ENCODE peak calls at places on chromosome 21, in nine cellular contexts. K is cardiac muscle cell; B is activated T-helper 1 cell treated with anti-CD3 and anti-CD28 coated beads, Interleukin-2, amount 50 U/mL, for 16 hours; L is cardiac fibroblast; P is pancreas; J is NCI-H774; O is T-helper 17 cell; N is sciatic nerve; S is GOT3. H is an unnamed sample.

GRCh38 chr21:34928637-34929036 is 120.5 kb downstream of the RUNX1 start:
- DNase-seq in K (no peak), B (no peak), L (no peak), P (no peak), J (no peak), O (no peak), N (no peak), S (no peak), H (no peak)

GRCh38 chr21:45596704-45597318 is 46.7 kb upstream of the PCBP3 start:
- DNase-seq in K (peak), B (peak), L (peak), P (peak), J (no peak), O (peak), N (peak), S (no peak), H (peak)

GRCh38 chr21:42880352-42880751 is 1.0 kb upstream of the WDR4 start:
- DNase-seq in K (no peak), B (no peak), L (no peak), P (no peak), J (no peak), O (no peak), N (no peak), S (no peak), H (no peak)

GRCh38 chr21:42411197-42411869 is 7.6 kb downstream of the UBASH3A start:
- DNase-seq in K (no peak), B (no peak), L (no peak), P (no peak), J (no peak), O (peak), N (no peak), S (no peak), H (no peak)

GRCh38 chr21:42424848-42425602 is 21.3 kb downstream of the UBASH3A start:
- DNase-seq in K (no peak), B (peak), L (no peak), P (no peak), J (no peak), O (peak), N (no peak), S (no peak), H (peak)

GRCh38 chr21:44461438-44462089 is 6.3 kb downstream of the LRRC3 start:
- DNase-seq in K (no peak), B (no peak), L (no peak), P (no peak), J (no peak), O (no peak), N (no peak), S (no peak), H (no peak)

GRCh38 chr21:45080639-45081414 is 6.4 kb downstream of the ADARB1 start:
- DNase-seq in K (peak), B (peak), L (peak), P (no peak), J (no peak), O (no peak), N (no peak), S (no peak), H (no peak)

GRCh38 chr21:33266784-33267135 is 593 bp downstream of the IL10RB start:
- DNase-seq in K (no peak), B (no peak), L (no peak), P (no peak), J (no peak), O (no peak), N (no peak), S (no peak), H (no peak)

GRCh38 chr21:28579986-28580550 is 412.6 kb downstream of the LTN1 start:
- DNase-seq in K (peak), B (no peak), L (no peak), P (no peak), J (no peak), O (no peak), N (no peak), S (no peak), H (no peak)

GRCh38 chr21:27206368-27206982 is 239.6 kb upstream of the ADAMTS5 start:
- DNase-seq in K (no peak), B (no peak), L (no peak), P (no peak), J (no peak), O (no peak), N (no peak), S (no peak), H (no peak)

GRCh38 chr21:45074048-45074817 is at the start of gene ADARB1:
- DNase-seq in K (peak), B (peak), L (peak), P (peak), J (peak), O (peak), N (peak), S (no peak), H (peak)

GRCh38 chr21:40595806-40596205 is 251.2 kb downstream of the DSCAM start:
- DNase-seq in K (no peak), B (no peak), L (no peak), P (no peak), J (no peak), O (no peak), N (no peak), S (no peak), H (no peak)

GRCh38 chr21:46253610-46254124 is 25.1 kb upstream of the LSS start:
- DNase-seq in K (peak), B (no peak), L (peak), P (no peak), J (no peak), O (peak), N (no peak), S (no peak), H (peak)

GRCh38 chr21:31098576-31099005 is 60.3 kb upstream of the KRTAP19-8 start:
- DNase-seq in K (peak), B (peak), L (peak), P (peak), J (peak), O (peak), N (peak), S (peak), H (no peak)

GRCh38 chr21:33059319-33059894 is 10.5 kb upstream of the OLIG1 start:
- DNase-seq in K (peak), B (no peak), L (no peak), P (peak), J (no peak), O (no peak), N (no peak), S (no peak), H (no peak)

GRCh38 chr21:39854572-39854971 is 12.7 kb upstream of the PCP4 start:
- DNase-seq in K (no peak), B (no peak), L (no peak), P (no peak), J (no peak), O (no peak), N (no peak), S (no peak), H (no peak)

GRCh38 chr21:22020221-22020620 is 1022.0 kb downstream of the NCAM2 start:
- DNase-seq in K (peak), B (no peak), L (peak), P (no peak), J (no peak), O (no peak), N (no peak), S (no peak), H (no peak)

GRCh38 chr21:46120301-46121285 is 22.7 kb downstream of the COL6A2 start:
- DNase-seq in K (no peak), B (no peak), L (no peak), P (peak), J (no peak), O (peak), N (peak), S (no peak), H (peak)

GRCh38 chr21:32334980-32335471 is 36.4 kb downstream of the MRAP start:
- DNase-seq in K (no peak), B (no peak), L (peak), P (no peak), J (no peak), O (no peak), N (no peak), S (no peak), H (no peak)

GRCh38 chr21:46660505-46660904 is 25.0 kb downstream of the PRMT2 start:
- DNase-seq in K (no peak), B (no peak), L (no peak), P (no peak), J (no peak), O (no peak), N (no peak), S (no peak), H (no peak)

GRCh38 chr21:44376606-44377005 is 23.2 kb downstream of the TRPM2 start:
- DNase-seq in K (no peak), B (no peak), L (no peak), P (no peak), J (no peak), O (no peak), N (peak), S (no peak), H (peak)

GRCh38 chr21:17191346-17191993 is 321.4 kb upstream of the CXADR start:
- DNase-seq in K (no peak), B (no peak), L (no peak), P (no peak), J (no peak), O (no peak), N (no peak), S (no peak), H (no peak)

H was measured in mesenteric fat pad.